ENCODE peak calls at places on chromosomes 11 and 22, in eight cellular contexts. T is HEK293T, C is adrenal gland, D is NCI-H2171 treated with DMSO at 0.1 percent for 48 hours, L is C1 segment of cervical spinal cord, E is dorsolateral prefrontal cortex, J is GM06990, A is AG04450. M is an unnamed sample.

GRCh38 chr11:131372243-131372930 is 2.0 kb downstream of the NTM start:
- DNase-seq in T (no peak), C (no peak), D (no peak), L (no peak), E (no peak), J (no peak), A (no peak), M (no peak)

GRCh38 chr11:13984616-13985474 is 22.3 kb downstream of the SPON1 start:
- DNase-seq in T (no peak), C (no peak), D (no peak), L (no peak), E (no peak), J (no peak), A (peak; percentile 81), M (no peak)

GRCh38 chr11:119421351-119421750 is 1.6 kb downstream of the THY1 start:
- DNase-seq in T (no peak), C (no peak), D (no peak), L (no peak), E (no peak), J (no peak), A (no peak), M (no peak)

GRCh38 chr11:45333506-45333971 is 47.4 kb upstream of the SYT13 start:
- DNase-seq in T (peak; percentile 40), C (no peak), D (no peak), L (no peak), E (no peak), J (no peak), A (no peak), M (no peak)

GRCh38 chr11:86617502-86617901 is 54.9 kb downstream of the ME3 start:
- DNase-seq in T (no peak), C (no peak), D (no peak), L (no peak), E (no peak), J (no peak), A (no peak), M (no peak)

GRCh38 chr11:110000045-110000502 is 93.1 kb upstream of the ZC3H12C start:
- DNase-seq in T (no peak), C (no peak), D (no peak), L (no peak), E (no peak), J (peak; percentile 68), A (peak; percentile 85), M (no peak)

GRCh38 chr11:67572747-67573419 is 10.7 kb upstream of the GSTP1 start:
- DNase-seq in T (no peak), C (peak; percentile 54), D (peak; percentile 58), L (no peak), E (peak; percentile 53), J (no peak), A (no peak), M (peak; percentile 63)

GRCh38 chr11:75273989-75274391 is 33.4 kb downstream of the TPBGL start:
- DNase-seq in T (no peak), C (no peak), D (no peak), L (no peak), E (peak; percentile 1), J (no peak), A (no peak), M (no peak)

GRCh38 chr22:26547837-26548236 is 35.6 kb upstream of the TFIP11 start:
- DNase-seq in T (no peak), C (no peak), D (no peak), L (no peak), E (no peak), J (no peak), A (no peak), M (no peak)

GRCh38 chr11:44659641-44660040 is 67.1 kb upstream of the TSPAN18 start:
- DNase-seq in T (no peak), C (no peak), D (peak; percentile 36), L (no peak), E (peak; percentile 22), J (no peak), A (no peak), M (peak; percentile 13)

GRCh38 chr11:6259638-6260019 is at the start of gene CCKBR:
- DNase-seq in T (peak; percentile 46), C (no peak), D (peak; percentile 33), L (no peak), E (peak; percentile 64), J (no peak), A (no peak), M (no peak)

GRCh38 chr22:19429950-19430889 is 1.3 kb downstream of the HIRA start:
- DNase-seq in T (peak; percentile 35), C (peak; percentile 38), D (peak; percentile 33), L (no peak), E (no peak), J (peak; percentile 47), A (no peak), M (no peak)

GRCh38 chr22:36958366-36958765 is 44.9 kb downstream of the CSF2RB start:
- DNase-seq in T (no peak), C (no peak), D (no peak), L (no peak), E (no peak), J (no peak), A (no peak), M (no peak)

GRCh38 chr11:2890466-2891241 is 5.1 kb upstream of the CDKN1C start:
- DNase-seq in T (no peak), C (peak; percentile 60), D (peak; percentile 11), L (no peak), E (no peak), J (no peak), A (no peak), M (peak; percentile 63)

GRCh38 chr11:72338741-72339140 is 94.8 kb upstream of the PHOX2A start:
- DNase-seq in T (no peak), C (no peak), D (no peak), L (no peak), E (no peak), J (no peak), A (no peak), M (no peak)

GRCh38 chr11:17439316-17439782 is 37.3 kb downstream of the ABCC8 start:
- DNase-seq in T (no peak), C (no peak), D (peak; percentile 93), L (no peak), E (no peak), J (no peak), A (no peak), M (peak; percentile 19)

GRCh38 chr11:18972336-18972735 is 33.1 kb upstream of the MRGPRX1 start:
- DNase-seq in T (no peak), C (no peak), D (no peak), L (no peak), E (no peak), J (no peak), A (no peak), M (no peak)

GRCh38 chr11:73520358-73521061 is 77.4 kb downstream of the FAM168A start:
- DNase-seq in T (no peak), C (no peak), D (peak; percentile 68), L (no peak), E (no peak), J (peak; percentile 41), A (no peak), M (no peak)

GRCh38 chr11:134069426-134069921 is 602 bp downstream of the JAM3 start:
- DNase-seq in T (peak; percentile 50), C (peak; percentile 37), D (no peak), L (no peak), E (peak; percentile 42), J (no peak), A (no peak), M (no peak)

GRCh38 chr11:90532125-90532524 is 309.3 kb upstream of the CHORDC1 start:
- DNase-seq in T (no peak), C (no peak), D (no peak), L (no peak), E (no peak), J (no peak), A (no peak), M (no peak)

GRCh38 chr11:113314389-113315301 is at the start of gene TTC12:
- DNase-seq in T (peak; percentile 94), C (peak; percentile 96), D (peak; percentile 91), L (peak; percentile 84), E (peak; percentile 95), J (peak; percentile 91), A (peak; percentile 61), M (peak; percentile 96)

GRCh38 chr11:100932474-100933100 is 197.0 kb downstream of the PGR start:
- DNase-seq in T (peak; percentile 24), C (no peak), D (peak; percentile 42), L (no peak), E (no peak), J (no peak), A (no peak), M (no peak)

GRCh38 chr11:70399681-70400112 is 1.4 kb downstream of the CTTN start:
- DNase-seq in T (peak; percentile 48), C (peak; percentile 93), D (no peak), L (no peak), E (peak; percentile 42), J (no peak), A (peak; percentile 86), M (peak; percentile 89)

GRCh38 chr22:48369789-48370507 is 1457.7 kb downstream of the BRD1 start:
- DNase-seq in T (no peak), C (no peak), D (no peak), L (no peak), E (no peak), J (no peak), A (no peak), M (peak; percentile 82)

GRCh38 chr11:33716236-33716635 is 15.6 kb upstream of the C11orf91 start:
- DNase-seq in T (no peak), C (no peak), D (no peak), L (no peak), E (no peak), J (no peak), A (no peak), M (no peak)

GRCh38 chr11:19849107-19849789 is 136.6 kb downstream of the NAV2 start:
- DNase-seq in T (no peak), C (peak; percentile 59), D (peak; percentile 6), L (no peak), E (peak; percentile 34), J (no peak), A (peak; percentile 10), M (no peak)

GRCh38 chr11:27310710-27311109 is 52.3 kb downstream of the CCDC34 start:
- DNase-seq in T (no peak), C (no peak), D (no peak), L (no peak), E (no peak), J (no peak), A (no peak), M (no peak)